ENCODE peak calls at places on chromosomes 13 and 19, in five cellular contexts. One of them, this sample, is unnamed.

GRCh38 chr19:1690570-1691307 is 38.3 kb upstream of the TCF3 start:
- DNase-seq in breast epithelium: no peak
- DNase-seq in astrocyte: no peak
- DNase-seq in A549: no peak
- DNase-seq in foreskin fibroblast: no peak
- DNase-seq in this sample: no peak

GRCh38 chr13:44819245-44819644 is 170.0 kb downstream of the NUFIP1 start:
- DNase-seq in breast epithelium: no peak
- DNase-seq in astrocyte: peak
- DNase-seq in A549: peak
- DNase-seq in foreskin fibroblast: peak
- DNase-seq in this sample: no peak

GRCh38 chr13:74443623-74444022 is 309.4 kb upstream of the KLF12 start:
- DNase-seq in breast epithelium: no peak
- DNase-seq in astrocyte: peak
- DNase-seq in A549: peak
- DNase-seq in foreskin fibroblast: peak
- DNase-seq in this sample: no peak

GRCh38 chr19:48391100-48392005 is at the start of gene KDELR1:
- DNase-seq in breast epithelium: peak
- DNase-seq in astrocyte: peak
- DNase-seq in A549: peak
- DNase-seq in foreskin fibroblast: peak
- DNase-seq in this sample: peak

GRCh38 chr13:20348645-20349408 is 116.7 kb upstream of the GJB6 start:
- DNase-seq in breast epithelium: no peak
- DNase-seq in astrocyte: no peak
- DNase-seq in A549: no peak
- DNase-seq in foreskin fibroblast: no peak
- DNase-seq in this sample: no peak

GRCh38 chr19:36972594-36972993 is 56.5 kb downstream of the ZNF568 start:
- DNase-seq in breast epithelium: no peak
- DNase-seq in astrocyte: no peak
- DNase-seq in A549: no peak
- DNase-seq in foreskin fibroblast: no peak
- DNase-seq in this sample: no peak

GRCh38 chr19:1274081-1274851 is 1.1 kb upstream of the FAM174C start:
- DNase-seq in breast epithelium: no peak
- DNase-seq in astrocyte: no peak
- DNase-seq in A549: no peak
- DNase-seq in foreskin fibroblast: no peak
- DNase-seq in this sample: no peak

GRCh38 chr19:45418812-45419211 is 4.9 kb downstream of the ERCC1 start:
- DNase-seq in breast epithelium: no peak
- DNase-seq in astrocyte: no peak
- DNase-seq in A549: no peak
- DNase-seq in foreskin fibroblast: no peak
- DNase-seq in this sample: no peak

GRCh38 chr19:14073232-14073924 is 792 bp downstream of the MISP3 start:
- DNase-seq in breast epithelium: peak
- DNase-seq in astrocyte: peak
- DNase-seq in A549: peak
- DNase-seq in foreskin fibroblast: peak
- DNase-seq in this sample: peak

GRCh38 chr19:5345895-5346386 is 5.3 kb upstream of the PTPRS start:
- DNase-seq in breast epithelium: no peak
- DNase-seq in astrocyte: peak
- DNase-seq in A549: no peak
- DNase-seq in foreskin fibroblast: no peak
- DNase-seq in this sample: no peak

GRCh38 chr13:73451120-73452029 is 392.6 kb downstream of the KLF5 start:
- DNase-seq in breast epithelium: no peak
- DNase-seq in astrocyte: no peak
- DNase-seq in A549: peak
- DNase-seq in foreskin fibroblast: no peak
- DNase-seq in this sample: no peak

GRCh38 chr19:2227415-2228156 is 8.5 kb downstream of the PLEKHJ1 start:
- DNase-seq in breast epithelium: no peak
- DNase-seq in astrocyte: no peak
- DNase-seq in A549: no peak
- DNase-seq in foreskin fibroblast: no peak
- DNase-seq in this sample: no peak

GRCh38 chr19:42422092-42422575 is 5.1 kb downstream of the LIPE start:
- DNase-seq in breast epithelium: no peak
- DNase-seq in astrocyte: no peak
- DNase-seq in A549: no peak
- DNase-seq in foreskin fibroblast: no peak
- DNase-seq in this sample: no peak

GRCh38 chr19:10431943-10432735 is 11.8 kb downstream of the PDE4A start:
- DNase-seq in breast epithelium: no peak
- DNase-seq in astrocyte: no peak
- DNase-seq in A549: no peak
- DNase-seq in foreskin fibroblast: peak
- DNase-seq in this sample: no peak

GRCh38 chr19:13262450-13262849 is 112.2 kb downstream of the IER2 start:
- DNase-seq in breast epithelium: no peak
- DNase-seq in astrocyte: peak
- DNase-seq in A549: peak
- DNase-seq in foreskin fibroblast: peak
- DNase-seq in this sample: no peak

GRCh38 chr13:24613128-24613527 is 67.1 kb upstream of the ATP12A start:
- DNase-seq in breast epithelium: no peak
- DNase-seq in astrocyte: no peak
- DNase-seq in A549: no peak
- DNase-seq in foreskin fibroblast: no peak
- DNase-seq in this sample: no peak

GRCh38 chr13:24615114-24615513 is 65.1 kb upstream of the ATP12A start:
- DNase-seq in breast epithelium: no peak
- DNase-seq in astrocyte: no peak
- DNase-seq in A549: no peak
- DNase-seq in foreskin fibroblast: no peak
- DNase-seq in this sample: no peak

GRCh38 chr13:24614306-24615080 is 65.7 kb upstream of the ATP12A start:
- DNase-seq in breast epithelium: no peak
- DNase-seq in astrocyte: no peak
- DNase-seq in A549: no peak
- DNase-seq in foreskin fibroblast: no peak
- DNase-seq in this sample: no peak

GRCh38 chr13:24612726-24613125 is 67.5 kb upstream of the ATP12A start:
- DNase-seq in breast epithelium: no peak
- DNase-seq in astrocyte: no peak
- DNase-seq in A549: no peak
- DNase-seq in foreskin fibroblast: no peak
- DNase-seq in this sample: no peak

DNA sequence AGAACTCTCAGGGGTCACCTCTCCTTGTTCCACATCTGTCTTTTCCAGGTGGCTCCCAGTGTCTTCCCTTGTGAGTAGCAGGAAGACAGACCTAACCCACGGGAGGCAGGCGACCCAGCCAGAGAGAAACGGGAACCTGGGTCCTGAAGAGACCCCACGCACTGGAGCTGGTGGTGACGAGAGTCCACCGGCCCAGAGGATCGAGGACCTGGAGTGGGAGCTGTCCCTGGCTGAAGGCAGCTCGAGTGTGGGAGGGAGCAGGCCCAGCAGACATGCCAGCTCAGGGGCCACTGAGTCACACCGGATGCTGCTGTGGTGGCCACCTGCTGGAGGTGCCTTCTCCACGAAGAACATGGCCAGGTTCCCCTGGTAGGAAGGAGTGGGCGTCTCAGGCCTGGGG is 66.5 kb upstream of the ATP12A start:
- DNase-seq in breast epithelium: no peak
- DNase-seq in astrocyte: no peak
- DNase-seq in A549: no peak
- DNase-seq in foreskin fibroblast: no peak
- DNase-seq in this sample: no peak
- H3K4me3 ChIP-seq in breast epithelium: no peak
- H3K4me3 ChIP-seq in astrocyte: no peak
- H3K4me3 ChIP-seq in A549: no peak
- H3K4me3 ChIP-seq in foreskin fibroblast: no peak
- H3K4me3 ChIP-seq in this sample: no peak

GRCh38 chr19:49816616-49817015 is 1.5 kb upstream of the MED25 start:
- DNase-seq in breast epithelium: no peak
- DNase-seq in astrocyte: no peak
- DNase-seq in A549: no peak
- DNase-seq in foreskin fibroblast: no peak
- DNase-seq in this sample: no peak
- H3K4me3 ChIP-seq in breast epithelium: no peak
- H3K4me3 ChIP-seq in astrocyte: no peak
- H3K4me3 ChIP-seq in A549: peak
- H3K4me3 ChIP-seq in foreskin fibroblast: peak
- H3K4me3 ChIP-seq in this sample: no peak

GRCh38 chr19:18649371-18650047 is 12.7 kb downstream of the KLHL26 start:
- DNase-seq in breast epithelium: no peak
- DNase-seq in astrocyte: peak
- DNase-seq in A549: no peak
- DNase-seq in foreskin fibroblast: peak
- DNase-seq in this sample: peak
- H3K4me3 ChIP-seq in breast epithelium: peak
- H3K4me3 ChIP-seq in astrocyte: no peak
- H3K4me3 ChIP-seq in A549: no peak
- H3K4me3 ChIP-seq in foreskin fibroblast: peak
- H3K4me3 ChIP-seq in this sample: peak

GRCh38 chr19:55581145-55581827 is 638 bp upstream of the ZNF579 start:
- DNase-seq in breast epithelium: no peak
- DNase-seq in astrocyte: no peak
- DNase-seq in A549: peak
- DNase-seq in foreskin fibroblast: no peak
- DNase-seq in this sample: no peak

GRCh38 chr19:55579766-55580621 is 654 bp downstream of the ZNF579 start:
- DNase-seq in breast epithelium: no peak
- DNase-seq in astrocyte: no peak
- DNase-seq in A549: peak
- DNase-seq in foreskin fibroblast: no peak
- DNase-seq in this sample: no peak

GRCh38 chr19:55580628-55581144 is at the start of gene ZNF579:
- DNase-seq in breast epithelium: peak
- DNase-seq in astrocyte: peak
- DNase-seq in A549: peak
- DNase-seq in foreskin fibroblast: peak
- DNase-seq in this sample: peak

GRCh38 chr19:55578031-55578760 is 2.5 kb downstream of the ZNF579 start:
- DNase-seq in breast epithelium: no peak
- DNase-seq in astrocyte: no peak
- DNase-seq in A549: no peak
- DNase-seq in foreskin fibroblast: no peak
- DNase-seq in this sample: no peak

GRCh38 chr19:55578761-55579747 is 1.6 kb downstream of the ZNF579 start:
- DNase-seq in breast epithelium: no peak
- DNase-seq in astrocyte: no peak
- DNase-seq in A549: no peak
- DNase-seq in foreskin fibroblast: no peak
- DNase-seq in this sample: no peak
- H3K4me3 ChIP-seq in breast epithelium: peak
- H3K4me3 ChIP-seq in astrocyte: peak
- H3K4me3 ChIP-seq in A549: peak
- H3K4me3 ChIP-seq in foreskin fibroblast: peak
- H3K4me3 ChIP-seq in this sample: peak

GRCh38 chr13:105971312-105971711 is 564.1 kb downstream of the EFNB2 start:
- DNase-seq in breast epithelium: no peak
- DNase-seq in astrocyte: no peak
- DNase-seq in A549: no peak
- DNase-seq in foreskin fibroblast: no peak
- DNase-seq in this sample: no peak

GRCh38 chr13:105972811-105973590 is 562.5 kb downstream of the EFNB2 start:
- DNase-seq in breast epithelium: no peak
- DNase-seq in astrocyte: no peak
- DNase-seq in A549: no peak
- DNase-seq in foreskin fibroblast: no peak
- DNase-seq in this sample: no peak

GRCh38 chr13:105972306-105972721 is 563.1 kb downstream of the EFNB2 start:
- DNase-seq in breast epithelium: no peak
- DNase-seq in astrocyte: no peak
- DNase-seq in A549: no peak
- DNase-seq in foreskin fibroblast: no peak
- DNase-seq in this sample: no peak

GRCh38 chr13:105969761-105970160 is 565.7 kb downstream of the EFNB2 start:
- DNase-seq in breast epithelium: no peak
- DNase-seq in astrocyte: peak
- DNase-seq in A549: peak
- DNase-seq in foreskin fibroblast: no peak
- DNase-seq in this sample: no peak

GRCh38 chr13:105971720-105972119 is 563.7 kb downstream of the EFNB2 start:
- DNase-seq in breast epithelium: no peak
- DNase-seq in astrocyte: no peak
- DNase-seq in A549: no peak
- DNase-seq in foreskin fibroblast: no peak
- DNase-seq in this sample: no peak
- H3K4me3 ChIP-seq in breast epithelium: no peak
- H3K4me3 ChIP-seq in astrocyte: no peak
- H3K4me3 ChIP-seq in A549: no peak
- H3K4me3 ChIP-seq in foreskin fibroblast: no peak
- H3K4me3 ChIP-seq in this sample: no peak

GRCh38 chr13:99565478-99566124 is 64.3 kb downstream of the TM9SF2 start:
- DNase-seq in breast epithelium: no peak
- DNase-seq in astrocyte: no peak
- DNase-seq in A549: no peak
- DNase-seq in foreskin fibroblast: no peak
- DNase-seq in this sample: no peak
- H3K4me3 ChIP-seq in breast epithelium: no peak
- H3K4me3 ChIP-seq in astrocyte: no peak
- H3K4me3 ChIP-seq in A549: no peak
- H3K4me3 ChIP-seq in foreskin fibroblast: no peak
- H3K4me3 ChIP-seq in this sample: no peak

GRCh38 chr13:102597029-102598015 is 536 bp downstream of the TPP2 start:
- DNase-seq in breast epithelium: no peak
- DNase-seq in astrocyte: peak
- DNase-seq in A549: peak
- DNase-seq in foreskin fibroblast: no peak
- DNase-seq in this sample: no peak

GRCh38 chr13:102598061-102598460 is 1.3 kb downstream of the TPP2 start:
- DNase-seq in breast epithelium: no peak
- DNase-seq in astrocyte: peak
- DNase-seq in A549: no peak
- DNase-seq in foreskin fibroblast: no peak
- DNase-seq in this sample: no peak

GRCh38 chr13:102596147-102597028 is at the start of gene TPP2:
- DNase-seq in breast epithelium: peak
- DNase-seq in astrocyte: peak
- DNase-seq in A549: peak
- DNase-seq in foreskin fibroblast: peak
- DNase-seq in this sample: peak

GRCh38 chr13:102599451-102600012 is 2.7 kb downstream of the TPP2 start:
- DNase-seq in breast epithelium: no peak
- DNase-seq in astrocyte: no peak
- DNase-seq in A549: no peak
- DNase-seq in foreskin fibroblast: no peak
- DNase-seq in this sample: no peak
- H3K4me3 ChIP-seq in breast epithelium: no peak
- H3K4me3 ChIP-seq in astrocyte: no peak
- H3K4me3 ChIP-seq in A549: no peak
- H3K4me3 ChIP-seq in foreskin fibroblast: no peak
- H3K4me3 ChIP-seq in this sample: no peak